ENCODE peak calls at places on chromosomes 16 and 17, in six cellular contexts. X, T, S, Y, D and I are unnamed samples.

GRCh38 chr16:51440096-51440495 is 289.0 kb upstream of the SALL1 start:
- DNase-seq in X (no peak), T (no peak), S (no peak), Y (no peak), D (no peak), I (peak)

GRCh38 chr17:13362341-13363122 is 239.2 kb downstream of the HS3ST3A1 start:
- DNase-seq in X (no peak), T (peak), S (peak), Y (no peak), D (no peak), I (peak)

GRCh38 chr17:80673152-80673920 is 128.7 kb downstream of the RPTOR start:
- DNase-seq in X (no peak), T (peak), S (no peak), Y (no peak), D (no peak), I (no peak)

GRCh38 chr17:74132354-74132753 is 71.1 kb upstream of the RPL38 start:
- DNase-seq in X (no peak), T (no peak), S (no peak), Y (no peak), D (no peak), I (no peak)

GRCh38 chr16:28935924-28936783 is 4.4 kb downstream of the CD19 start:
- DNase-seq in X (peak), T (peak), S (peak), Y (peak), D (peak), I (peak)

GRCh38 chr16:397736-398332 is 835 bp downstream of the NME4 start:
- DNase-seq in X (no peak), T (peak), S (peak), Y (peak), D (peak), I (peak)

GRCh38 chr16:50253511-50253903 is 12.8 kb upstream of the ADCY7 start:
- DNase-seq in X (no peak), T (no peak), S (no peak), Y (no peak), D (no peak), I (no peak)

GRCh38 chr16:13957197-13958078 is 37.5 kb downstream of the ERCC4 start:
- DNase-seq in X (no peak), T (peak), S (peak), Y (no peak), D (peak), I (peak)

GRCh38 chr16:82062645-82063058 is 27.6 kb downstream of the HSD17B2 start:
- DNase-seq in X (no peak), T (peak), S (no peak), Y (no peak), D (no peak), I (no peak)

GRCh38 chr16:83911290-83911689 is 12.4 kb downstream of the MLYCD start:
- DNase-seq in X (no peak), T (no peak), S (no peak), Y (no peak), D (no peak), I (peak)

GRCh38 chr17:55282379-55282702 is 17.6 kb downstream of the HLF start:
- DNase-seq in X (no peak), T (no peak), S (no peak), Y (no peak), D (no peak), I (no peak)

GRCh38 chr17:13306310-13306962 is 288.6 kb upstream of the ELAC2 start:
- DNase-seq in X (no peak), T (peak), S (peak), Y (peak), D (no peak), I (peak)

GRCh38 chr17:40068917-40069750 is 6.4 kb downstream of the THRA start:
- DNase-seq in X (peak), T (peak), S (no peak), Y (peak), D (peak), I (peak)

GRCh38 chr17:21280081-21280518 is 4.4 kb upstream of the MAP2K3 start:
- DNase-seq in X (peak), T (peak), S (peak), Y (peak), D (peak), I (peak)

GRCh38 chr17:76727745-76728456 is 1.3 kb downstream of the METTL23 start:
- DNase-seq in X (no peak), T (peak), S (peak), Y (no peak), D (no peak), I (no peak)

GRCh38 chr17:8465381-8466158 is 29.9 kb downstream of the NDEL1 start:
- DNase-seq in X (no peak), T (no peak), S (no peak), Y (no peak), D (no peak), I (no peak)

GRCh38 chr17:75078097-75079022 is 9.4 kb upstream of the SLC16A5 start:
- DNase-seq in X (no peak), T (peak), S (no peak), Y (no peak), D (no peak), I (no peak)

GRCh38 chr16:86520317-86521210 is 10.2 kb downstream of the FOXF1 start:
- DNase-seq in X (no peak), T (peak), S (no peak), Y (no peak), D (no peak), I (no peak)

GRCh38 chr17:5770556-5771270 is 186.4 kb upstream of the NLRP1 start:
- DNase-seq in X (no peak), T (no peak), S (peak), Y (no peak), D (no peak), I (peak)

GRCh38 chr17:41553176-41553575 is 18.7 kb downstream of the KRT9 start:
- DNase-seq in X (no peak), T (no peak), S (no peak), Y (no peak), D (no peak), I (no peak)

GRCh38 chr17:64270885-64271284 is 7.8 kb upstream of the TEX2 start:
- DNase-seq in X (no peak), T (no peak), S (no peak), Y (no peak), D (no peak), I (no peak)

GRCh38 chr17:17096438-17097178 is 54.4 kb downstream of the MPRIP start:
- DNase-seq in X (no peak), T (peak), S (no peak), Y (no peak), D (no peak), I (no peak)

GRCh38 chr17:73769480-73769879 is 125.2 kb upstream of the SDK2 start:
- DNase-seq in X (no peak), T (no peak), S (no peak), Y (no peak), D (no peak), I (no peak)

GRCh38 chr16:11198375-11198774 is 57.6 kb downstream of the SOCS1 start:
- DNase-seq in X (no peak), T (no peak), S (no peak), Y (no peak), D (no peak), I (no peak)

GRCh38 chr16:80171746-80172145 is 369.0 kb upstream of the DYNLRB2 start:
- DNase-seq in X (no peak), T (no peak), S (no peak), Y (no peak), D (no peak), I (no peak)

GRCh38 chr16:119835-120234 is 18.6 kb downstream of the NPRL3 start:
- DNase-seq in X (no peak), T (no peak), S (no peak), Y (no peak), D (no peak), I (no peak)

GRCh38 chr17:2971851-2972250 is 91.6 kb downstream of the OR1D5 start:
- DNase-seq in X (no peak), T (no peak), S (no peak), Y (no peak), D (no peak), I (no peak)